ENCODE peak calls at places on chromosomes 3 and 15, in seven cellular contexts. N is WTC11, Y is M059J, D is NCI-H1048, B is naive B cell, M is GM19239, Z is endothelial cell. O is an unnamed sample.

GRCh38 chr3:187251599-187251998 is 39.9 kb downstream of the MASP1 start:
- DNase-seq in N (no peak), Y (no peak), D (no peak), B (no peak), M (no peak), Z (no peak), O (no peak)

GRCh38 chr3:102532901-102533300 is 98.1 kb downstream of the ZPLD1 start:
- DNase-seq in N (no peak), Y (peak), D (no peak), B (no peak), M (no peak), Z (no peak), O (no peak)

GRCh38 chr3:97297032-97297431 is 467.5 kb upstream of the ARL6 start:
- DNase-seq in N (no peak), Y (no peak), D (no peak), B (no peak), M (no peak), Z (no peak), O (no peak)

GRCh38 chr3:102179321-102180290 is 255.2 kb upstream of the ZPLD1 start:
- DNase-seq in N (no peak), Y (peak), D (no peak), B (no peak), M (no peak), Z (no peak), O (no peak)

GRCh38 chr15:51678081-51678480 is 3.2 kb upstream of the SCG3 start:
- DNase-seq in N (no peak), Y (no peak), D (no peak), B (no peak), M (no peak), Z (no peak), O (no peak)

GRCh38 chr3:74801924-74802323 is 187.5 kb upstream of the CNTN3 start:
- DNase-seq in N (no peak), Y (no peak), D (no peak), B (no peak), M (no peak), Z (no peak), O (no peak)

GRCh38 chr3:114221165-114221880 is 16.1 kb downstream of the ZNF80 start:
- DNase-seq in N (no peak), Y (peak), D (no peak), B (no peak), M (no peak), Z (no peak), O (no peak)

GRCh38 chr3:37676885-37677284 is 184.8 kb upstream of the CTDSPL start:
- DNase-seq in N (no peak), Y (no peak), D (no peak), B (no peak), M (no peak), Z (no peak), O (no peak)

GRCh38 chr15:67249830-67250229 is 4.6 kb downstream of the AAGAB start:
- DNase-seq in N (no peak), Y (no peak), D (no peak), B (no peak), M (no peak), Z (no peak), O (no peak)

GRCh38 chr3:25849641-25850040 is 59.8 kb downstream of the OXSM start:
- DNase-seq in N (no peak), Y (no peak), D (no peak), B (no peak), M (no peak), Z (no peak), O (no peak)

GRCh38 chr15:95422255-95422654 is 908.2 kb upstream of the NR2F2 start:
- DNase-seq in N (no peak), Y (no peak), D (no peak), B (no peak), M (no peak), Z (no peak), O (no peak)

GRCh38 chr3:177463863-177464262 is 266.6 kb upstream of the TBL1XR1 start:
- DNase-seq in N (no peak), Y (peak), D (no peak), B (no peak), M (no peak), Z (no peak), O (no peak)

GRCh38 chr3:188962253-188963247 is 209.2 kb upstream of the TPRG1 start:
- DNase-seq in N (no peak), Y (no peak), D (no peak), B (no peak), M (no peak), Z (no peak), O (no peak)

O was measured in iPS DF 6.9.